ENCODE peak calls at places on chromosomes 12 and 14, in ten cellular contexts. V is ELR; B is DMS153; G is hepatic stellate cell; S is adrenal gland; D is HT1080; R is NCI-H1092 treated with DMSO at 0.1 percent for 48 hours; T is skeletal muscle cell; E is stimulated activated CD4-positive, alpha-beta T cell treated with anti-CD3 and anti-CD28 coated beads, Interleukin-1b, Interleukin-23, amount 100 ng/mL, for 1 hour; H is GM10248. U is an unnamed sample.

GRCh38 chr14:51472881-51473280 is 178.8 kb upstream of the FRMD6 start:
- DNase-seq in T (no peak), B (no peak), R (peak), H (no peak), D (no peak), E (no peak), V (no peak), S (no peak), G (no peak), U (no peak)

GRCh38 chr12:124392991-124393790 is 98.3 kb downstream of the RFLNA start:
- DNase-seq in E (no peak), D (no peak), H (no peak), T (no peak), V (peak), R (peak), B (peak), G (peak), S (peak), U (no peak)

GRCh38 chr12:132723764-132724140 is 13.1 kb downstream of the PGAM5 start:
- DNase-seq in R (no peak), T (no peak), B (no peak), H (no peak), G (peak), S (no peak), V (peak), D (no peak), E (no peak), U (no peak)

GRCh38 chr12:103924761-103925641 is 5.2 kb upstream of the HSP90B1 start:
- DNase-seq in S (no peak), R (no peak), V (peak), D (peak), H (peak), T (peak), E (no peak), B (peak), G (no peak), U (peak)

GRCh38 chr14:49508124-49508523 is 78.1 kb downstream of the RPS29 start:
- DNase-seq in T (no peak), E (no peak), B (no peak), H (no peak), V (no peak), S (no peak), D (no peak), R (no peak), G (no peak), U (no peak)

GRCh38 chr12:71438670-71439361 is 782 bp upstream of the LGR5 start:
- DNase-seq in V (peak), B (no peak), D (no peak), S (no peak), H (no peak), T (no peak), E (no peak), G (no peak), R (peak), U (no peak)

GRCh38 chr14:103220982-103221641 is 97.9 kb downstream of the TNFAIP2 start:
- DNase-seq in G (no peak), H (no peak), T (no peak), E (no peak), V (no peak), D (no peak), R (no peak), B (no peak), S (no peak), U (no peak)

GRCh38 chr12:56208014-56208413 is 13.7 kb downstream of the RNF41 start:
- DNase-seq in G (no peak), D (no peak), T (no peak), B (no peak), V (no peak), S (no peak), E (no peak), H (no peak), R (no peak), U (no peak)

GRCh38 chr12:113133036-113133435 is 2.5 kb downstream of the RASAL1 start:
- DNase-seq in G (no peak), B (no peak), E (no peak), H (no peak), R (no peak), S (peak), D (no peak), T (no peak), V (no peak), U (no peak)

GRCh38 chr12:49538740-49539403 is at the start of gene KCNH3:
- DNase-seq in V (peak), E (peak), G (peak), H (peak), T (peak), S (peak), R (peak), D (peak), B (peak), U (no peak)